ENCODE peak calls at places on chromosomes 1 and 21, in six cellular contexts. P is esophagus squamous epithelium, A is body of pancreas, T is mucosa of descending colon, M is endothelial cell of umbilical vein, S is uterus. H is an unnamed sample.

GRCh38 chr21:45034556-45035476 is 39.6 kb upstream of the ADARB1 start:
- DNase-seq in P (no peak), A (no peak), T (no peak), M (no peak), S (peak; percentile 13), H (no peak)

GRCh38 chr1:85361106-85361505 is 84.7 kb upstream of the BCL10 start:
- DNase-seq in P (no peak), A (no peak), T (no peak), M (peak; percentile 28), S (peak; percentile 15), H (no peak)

GRCh38 chr1:18265641-18266040 is 158.0 kb downstream of the IGSF21 start:
- DNase-seq in P (no peak), A (no peak), T (no peak), M (no peak), S (no peak), H (no peak)

GRCh38 chr1:11563560-11564069 is 84.7 kb downstream of the DISP3 start:
- DNase-seq in P (no peak), A (no peak), T (no peak), M (no peak), S (no peak), H (no peak)

GRCh38 chr1:240854367-240854766 is 242.4 kb upstream of the GREM2 start:
- DNase-seq in P (no peak), A (no peak), T (no peak), M (no peak), S (no peak), H (no peak)

GRCh38 chr1:31615939-31616338 is 1.6 kb upstream of the HCRTR1 start:
- DNase-seq in P (no peak), A (no peak), T (no peak), M (no peak), S (no peak), H (no peak)

GRCh38 chr1:98988906-98989603 is 15.6 kb downstream of the PLPPR5 start:
- DNase-seq in P (no peak), A (no peak), T (no peak), M (no peak), S (no peak), H (no peak)

GRCh38 chr1:197463142-197463541 is 195.1 kb downstream of the CRB1 start:
- DNase-seq in P (no peak), A (no peak), T (no peak), M (no peak), S (no peak), H (no peak)

GRCh38 chr21:41763398-41763931 is 3.4 kb downstream of the RIPK4 start:
- DNase-seq in P (no peak), A (no peak), T (no peak), M (no peak), S (no peak), H (no peak)

GRCh38 chr1:22508329-22508728 is 55.0 kb upstream of the EPHA8 start:
- DNase-seq in P (no peak), A (peak; percentile 75), T (no peak), M (no peak), S (no peak), H (no peak)

GRCh38 chr1:44714944-44715571 is 15.9 kb downstream of the RNU5D-1 start:
- DNase-seq in P (no peak), A (peak; percentile 80), T (no peak), M (peak; percentile 73), S (peak; percentile 67), H (peak; percentile 71)

GRCh38 chr1:118791094-118791691 is 196.9 kb downstream of the TBX15 start:
- DNase-seq in P (no peak), A (no peak), T (no peak), M (no peak), S (no peak), H (no peak)

GRCh38 chr1:118115567-118116272 is 69.3 kb downstream of the SPAG17 start:
- DNase-seq in P (no peak), A (no peak), T (no peak), M (peak; percentile 19), S (no peak), H (no peak)

GRCh38 chr1:31400393-31400792 is 12.6 kb upstream of the SERINC2 start:
- DNase-seq in P (no peak), A (no peak), T (no peak), M (no peak), S (no peak), H (no peak)

GRCh38 chr21:41746744-41747006 is 20.2 kb downstream of the RIPK4 start:
- DNase-seq in P (no peak), A (no peak), T (peak; percentile 19), M (no peak), S (no peak), H (no peak)

GRCh38 chr21:31710586-31710985 is 21.3 kb downstream of the SCAF4 start:
- DNase-seq in P (no peak), A (no peak), T (no peak), M (peak; percentile 45), S (no peak), H (no peak)

GRCh38 chr1:230160957-230161771 is 94.1 kb downstream of the GALNT2 start:
- DNase-seq in P (no peak), A (no peak), T (no peak), M (peak; percentile 93), S (no peak), H (no peak)

GRCh38 chr1:205237526-205238484 is 10.1 kb downstream of the TMCC2 start:
- DNase-seq in P (no peak), A (no peak), T (no peak), M (no peak), S (no peak), H (no peak)

GRCh38 chr1:66250075-66250474 is 283.9 kb upstream of the SGIP1 start:
- DNase-seq in P (no peak), A (no peak), T (no peak), M (no peak), S (no peak), H (no peak)

GRCh38 chr1:66247415-66248208 is 286.3 kb upstream of the SGIP1 start:
- DNase-seq in P (no peak), A (no peak), T (no peak), M (no peak), S (no peak), H (no peak)

GRCh38 chr1:66248746-66249145 is 285.2 kb upstream of the SGIP1 start:
- DNase-seq in P (no peak), A (no peak), T (no peak), M (no peak), S (no peak), H (no peak)

GRCh38 chr1:66246371-66247262 is 287.3 kb upstream of the SGIP1 start:
- DNase-seq in P (no peak), A (no peak), T (no peak), M (no peak), S (no peak), H (no peak)

DNA sequence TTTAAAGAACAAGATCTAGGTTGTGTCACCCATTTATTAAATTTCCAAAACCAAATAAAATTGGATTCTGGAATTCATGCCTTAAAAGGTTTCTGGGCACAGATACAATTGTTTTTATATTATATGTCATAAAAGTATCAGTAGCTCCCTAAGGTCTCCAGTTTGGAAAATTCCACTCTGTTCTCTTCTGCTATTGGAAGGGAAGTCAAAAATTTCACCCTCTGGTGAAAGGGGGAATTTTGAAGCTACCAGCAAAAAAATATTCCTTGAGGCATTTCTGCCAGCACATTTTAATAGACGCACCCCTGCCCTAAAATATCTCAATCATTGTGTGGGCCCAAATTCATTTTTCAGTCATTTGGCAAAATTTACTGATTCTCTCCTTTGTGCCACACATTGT is 285.7 kb upstream of the SGIP1 start:
- DNase-seq in P (no peak), A (no peak), T (no peak), M (no peak), S (no peak), H (no peak)
- H3K4me1 ChIP-seq in P (no peaks in the 10 kb centered on the region), A (no peaks in the 10 kb centered on the region), T (no peaks in the 10 kb centered on the region), M (peaks cover 21% of the 10 kb centered on the region), S (no peaks in the 10 kb centered on the region), H (peaks cover 2% of the 10 kb centered on the region)

DNA sequence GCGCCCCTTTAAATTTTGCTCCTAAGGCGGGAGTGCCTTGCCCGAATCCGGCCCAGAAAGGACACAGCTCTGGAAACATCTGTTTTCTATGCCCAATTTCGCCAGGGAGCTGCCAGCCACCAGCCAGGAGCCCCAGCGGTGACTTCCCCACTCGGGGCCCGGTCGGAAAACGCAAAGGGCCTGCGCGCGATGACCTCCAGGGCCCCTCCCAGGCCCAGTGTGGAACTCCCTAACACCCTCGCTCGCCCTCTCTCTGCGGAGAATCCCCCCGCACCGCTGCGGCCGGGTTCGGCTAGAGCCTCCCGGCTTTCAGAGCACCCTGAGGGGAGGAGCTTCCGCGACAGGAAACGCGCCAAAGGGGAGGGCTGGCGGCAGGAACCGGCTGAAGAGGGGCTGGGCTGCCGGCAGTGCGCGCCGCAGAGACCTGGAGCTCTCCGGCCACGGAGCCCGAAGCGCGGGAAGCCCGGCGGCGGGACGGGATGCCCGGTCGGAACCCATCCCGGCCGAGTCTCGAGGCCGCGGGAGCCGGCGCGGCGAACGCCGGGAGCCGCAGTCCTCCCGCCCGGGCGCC is 505 bp downstream of the CLSPN start:
- DNase-seq in P (peak; percentile 17), A (peak; percentile 89), T (peak; percentile 93), M (peak; percentile 91), S (peak; percentile 71), H (peak; percentile 89)
- TF ChIP-seq CTCF in P (peak; percentile 19), A (peak; percentile 31), T (no peak), M (no peak), S (no peak), H (no peak)

GRCh38 chr1:89607156-89607555 is 25.8 kb upstream of the LRRC8C start:
- DNase-seq in P (no peak), A (no peak), T (no peak), M (no peak), S (no peak), H (no peak)

GRCh38 chr1:89608627-89609338 is 24.1 kb upstream of the LRRC8C start:
- DNase-seq in P (no peak), A (no peak), T (peak; percentile 66), M (no peak), S (no peak), H (no peak)

GRCh38 chr1:89609339-89609725 is 23.6 kb upstream of the LRRC8C start:
- DNase-seq in P (no peak), A (no peak), T (no peak), M (no peak), S (no peak), H (no peak)

GRCh38 chr1:89606227-89606945 is 26.5 kb upstream of the LRRC8C start:
- DNase-seq in P (no peak), A (no peak), T (no peak), M (no peak), S (no peak), H (no peak)

DNA sequence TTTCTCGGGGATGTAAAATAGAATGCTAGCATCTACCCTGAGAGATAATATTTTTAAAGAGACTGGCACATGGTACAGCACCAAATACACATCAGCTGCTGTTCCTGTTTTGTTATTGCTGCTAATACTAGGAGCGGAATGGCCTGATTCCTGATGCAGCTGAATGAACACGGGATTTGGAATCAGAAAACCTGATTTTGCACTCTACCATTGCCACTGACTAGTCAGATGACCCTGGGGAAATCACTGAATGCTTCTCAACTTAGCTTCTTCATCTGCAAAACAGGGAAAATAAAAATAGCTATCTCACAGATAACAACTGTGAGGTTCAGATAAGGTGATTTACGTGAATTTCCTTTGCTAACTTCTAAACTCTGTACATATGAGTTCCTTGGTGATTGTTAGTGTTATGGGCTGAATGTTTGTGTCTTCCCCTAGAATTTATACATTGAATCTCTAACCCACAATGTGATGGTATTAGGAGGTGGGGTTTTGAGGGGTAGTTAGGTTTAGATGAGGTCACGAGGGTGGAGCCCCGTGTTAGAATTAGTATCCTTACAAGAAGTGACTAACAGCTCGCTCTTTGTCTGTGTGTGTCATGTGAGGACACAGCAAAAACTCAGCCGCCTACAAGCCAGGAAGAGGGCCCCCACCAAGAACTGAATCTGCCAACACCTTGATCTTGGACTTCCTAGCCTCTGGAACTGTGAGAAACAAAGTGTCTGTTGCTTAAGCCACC is 24.9 kb upstream of the LRRC8C start:
- DNase-seq in P (no peak), A (no peak), T (no peak), M (no peak), S (no peak), H (no peak)
- H3K4me3 ChIP-seq in P (no peak overlapping the region), A (no peak overlapping the region), T (no peak overlapping the region), M (no peak overlapping the region), S (no peak overlapping the region), H (no peak overlapping the region)

GRCh38 chr1:192702212-192702993 is 66.5 kb downstream of the RGS13 start:
- DNase-seq in P (no peak), A (no peak), T (no peak), M (peak; percentile 52), S (no peak), H (no peak)
- H3K4me1 ChIP-seq in P (no peaks in the 10 kb centered on the region), A (peaks cover 16% of the 10 kb centered on the region), T (no peaks in the 10 kb centered on the region), M (peaks cover 26% of the 10 kb centered on the region), S (peaks cover 6% of the 10 kb centered on the region), H (no peaks in the 10 kb centered on the region)

H was measured in lung.